ENCODE peak calls at places on chromosome 19, in six cellular contexts. L is psoas muscle, P is tibial nerve, U is upper lobe of right lung, C is cardiac muscle cell, Y is fibroblast of lung. N is an unnamed sample.

GRCh38 chr19:11169896-11170678 is 14.5 kb upstream of the SPC24 start:
- DNase-seq in L (peak; percentile 41), P (no peak), U (no peak), C (peak; percentile 84), Y (no peak), N (no peak)

GRCh38 chr19:11356676-11357550 is 1.7 kb downstream of the PLPPR2 start:
- DNase-seq in L (no peak), P (no peak), U (no peak), C (no peak), Y (no peak), N (no peak)

GRCh38 chr19:58399903-58400637 is 4.6 kb downstream of the RNF225 start:
- DNase-seq in L (no peak), P (no peak), U (no peak), C (no peak), Y (no peak), N (no peak)

GRCh38 chr19:51122112-51122981 is 2.4 kb upstream of the SIGLEC9 start:
- DNase-seq in L (no peak), P (no peak), U (no peak), C (peak; percentile 37), Y (no peak), N (no peak)

GRCh38 chr19:54188224-54188871 is 1.0 kb downstream of the MBOAT7 start:
- DNase-seq in L (no peak), P (no peak), U (peak; percentile 60), C (peak; percentile 50), Y (peak; percentile 84), N (no peak)

GRCh38 chr19:38850976-38851621 is 1.3 kb upstream of the HNRNPL start:
- DNase-seq in L (no peak), P (no peak), U (peak; percentile 76), C (no peak), Y (no peak), N (no peak)

GRCh38 chr19:41328818-41329220 is 18.8 kb downstream of the CCDC97 start:
- DNase-seq in L (no peak), P (no peak), U (no peak), C (no peak), Y (no peak), N (no peak)

GRCh38 chr19:42226886-42227285 is 6.8 kb downstream of the ZNF526 start:
- DNase-seq in L (no peak), P (no peak), U (no peak), C (no peak), Y (no peak), N (no peak)

GRCh38 chr19:37931941-37932655 is 25.1 kb downstream of the SIPA1L3 start:
- DNase-seq in L (peak; percentile 33), P (no peak), U (peak; percentile 94), C (peak; percentile 63), Y (peak; percentile 88), N (peak; percentile 47)

GRCh38 chr19:53903055-53903680 is 5.9 kb upstream of the CACNG7 start:
- DNase-seq in L (no peak), P (no peak), U (no peak), C (peak; percentile 56), Y (peak; percentile 27), N (no peak)

GRCh38 chr19:5131866-5132561 is 163.1 kb downstream of the KDM4B start:
- DNase-seq in L (no peak), P (no peak), U (no peak), C (no peak), Y (peak; percentile 19), N (no peak)

GRCh38 chr19:7815325-7815724 is 14.7 kb upstream of the EVI5L start:
- DNase-seq in L (no peak), P (no peak), U (no peak), C (no peak), Y (no peak), N (no peak)

GRCh38 chr19:7832009-7832408 is 2.0 kb downstream of the EVI5L start:
- DNase-seq in L (no peak), P (no peak), U (no peak), C (no peak), Y (no peak), N (no peak)

GRCh38 chr19:47210689-47211316 is 20.2 kb downstream of the BBC3 start:
- DNase-seq in L (peak; percentile 71), P (peak; percentile 99), U (peak; percentile 65), C (peak; percentile 87), Y (peak; percentile 64), N (peak; percentile 73)

GRCh38 chr19:3073159-3073563 is 10.9 kb upstream of the TLE5 start:
- DNase-seq in L (no peak), P (no peak), U (no peak), C (peak; percentile 87), Y (peak; percentile 51), N (no peak)

GRCh38 chr19:58252102-58252685 is 23.5 kb downstream of the ZNF544 start:
- DNase-seq in L (no peak), P (no peak), U (no peak), C (no peak), Y (peak; percentile 21), N (no peak)

GRCh38 chr19:40163541-40164129 is 27.6 kb upstream of the MAP3K10 start:
- DNase-seq in L (no peak), P (no peak), U (no peak), C (no peak), Y (no peak), N (peak; percentile 97)

GRCh38 chr19:48210005-48210404 is 39.5 kb downstream of the ZSWIM9 start:
- DNase-seq in L (no peak), P (no peak), U (no peak), C (no peak), Y (no peak), N (no peak)

GRCh38 chr19:48216933-48217332 is 38.8 kb downstream of the CARD8 start:
- DNase-seq in L (no peak), P (no peak), U (no peak), C (no peak), Y (no peak), N (no peak)

GRCh38 chr19:48218964-48219363 is 36.7 kb downstream of the CARD8 start:
- DNase-seq in L (no peak), P (no peak), U (no peak), C (peak; percentile 58), Y (no peak), N (no peak)

GRCh38 chr19:48213959-48214358 is 41.8 kb downstream of the CARD8 start:
- DNase-seq in L (no peak), P (no peak), U (no peak), C (no peak), Y (no peak), N (no peak)
- TF ChIP-seq CTCF in L (no peak), P (no peak), U (no peak), C (no peak), Y (no peak), N (no peak)

DNA sequence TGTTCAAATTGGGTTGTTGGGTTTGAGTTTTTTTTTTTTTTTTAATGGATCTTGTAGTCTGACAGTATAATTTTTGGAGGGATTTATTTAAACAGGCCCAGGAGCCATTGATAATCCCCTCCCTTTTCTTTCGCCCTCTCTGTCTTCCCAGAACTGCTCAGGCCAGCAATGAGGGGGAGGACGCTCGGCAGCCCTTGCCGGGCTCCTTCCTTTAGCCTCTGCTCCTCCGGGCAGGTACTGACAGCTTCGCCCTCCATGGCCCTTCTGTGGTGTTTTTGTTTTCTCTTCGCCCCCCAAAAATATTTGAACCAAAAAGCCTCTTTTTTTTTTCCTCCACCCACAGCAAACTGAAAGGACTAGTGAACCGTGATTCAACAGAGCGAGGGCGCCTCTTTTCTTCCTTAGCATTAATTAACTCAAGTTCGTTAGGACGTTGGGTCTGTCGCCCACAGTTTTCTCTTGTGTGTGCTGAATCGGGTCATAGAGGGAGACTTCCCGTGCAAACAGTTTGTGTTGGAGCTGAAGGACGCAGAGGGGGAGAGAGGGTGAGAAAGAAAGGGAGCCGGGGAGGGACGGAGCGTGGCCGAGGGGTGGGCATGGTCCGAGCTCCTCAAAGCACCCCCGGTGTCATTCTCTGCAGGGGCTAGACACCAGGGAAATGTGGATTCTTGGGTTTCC is 21.5 kb downstream of the NFIX start:
- DNase-seq in L (no peak), P (no peak), U (no peak), C (no peak), Y (no peak), N (no peak)
- H3K4me1 ChIP-seq in L (peaks cover 75% of the 10 kb centered on the region), P (no peaks in the 10 kb centered on the region), U (peaks cover 74% of the 10 kb centered on the region), C (no peaks in the 10 kb centered on the region), Y (peaks cover 37% of the 10 kb centered on the region), N (peaks cover 64% of the 10 kb centered on the region)

GRCh38 chr19:861756-862528 is 2.5 kb downstream of the CFD start:
- DNase-seq in L (no peak), P (no peak), U (peak; percentile 86), C (no peak), Y (no peak), N (no peak)
- TF ChIP-seq CTCF in L (no peak), P (no peak), U (peak; percentile 13), C (no peak), Y (no peak), N (peak; percentile 6)

DNA sequence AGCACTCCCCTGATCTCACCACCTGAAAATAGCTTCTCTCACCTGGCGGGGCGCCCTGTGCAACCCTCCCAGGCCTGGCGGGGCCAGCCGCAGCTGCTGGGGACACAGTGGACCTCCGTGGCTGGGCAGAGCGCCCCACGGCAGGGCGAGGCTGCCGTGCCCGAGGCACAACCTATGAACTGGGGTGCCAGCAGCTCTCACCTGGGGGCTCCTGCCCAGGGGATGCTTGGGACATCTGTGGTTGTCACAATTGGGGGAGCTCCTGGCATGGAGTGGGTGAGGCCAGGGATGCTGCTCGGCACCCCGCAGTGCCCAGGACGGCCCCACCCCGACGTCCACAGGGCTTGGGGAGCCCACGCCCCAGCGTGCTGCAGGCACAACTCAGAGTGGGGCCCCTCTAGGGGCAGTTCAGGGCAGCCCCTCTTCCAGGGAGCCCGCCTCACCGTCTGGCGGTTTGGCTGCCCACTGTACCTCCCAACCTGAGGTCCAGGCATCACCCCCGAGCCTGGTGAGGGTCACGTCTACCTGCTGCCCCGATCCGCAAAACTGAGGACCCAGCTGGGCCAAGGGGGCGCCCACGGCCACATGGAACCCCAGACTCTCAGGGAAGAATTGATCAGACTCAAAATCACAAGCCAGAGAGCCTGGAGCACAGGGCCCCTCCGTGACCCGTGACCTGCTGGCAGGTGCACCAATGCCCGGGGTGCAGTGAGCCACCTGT is 5.7 kb downstream of the TMEM259 start:
- DNase-seq in L (no peak), P (no peak), U (no peak), C (no peak), Y (no peak), N (no peak)
- H3K4me1 ChIP-seq in L (peaks cover 57% of the 10 kb centered on the region), P (no peaks in the 10 kb centered on the region), U (peaks cover 42% of the 10 kb centered on the region), C (peaks cover 35% of the 10 kb centered on the region), Y (peaks cover 22% of the 10 kb centered on the region), N (peaks cover 20% of the 10 kb centered on the region)

GRCh38 chr19:29702958-29703320 is 12.1 kb downstream of the C19orf12 start:
- DNase-seq in L (no peak), P (no peak), U (peak; percentile 15), C (no peak), Y (no peak), N (no peak)
- TF ChIP-seq CTCF in L (no peak), P (no peak), U (no peak), C (no peak), Y (no peak), N (no peak)

GRCh38 chr19:1555802-1556638 is 12.1 kb downstream of the MEX3D start:
- DNase-seq in L (no peak), P (no peak), U (no peak), C (no peak), Y (no peak), N (no peak)
- H3K4me1 ChIP-seq in L (no peaks in the 10 kb centered on the region), P (no peaks in the 10 kb centered on the region), U (no peaks in the 10 kb centered on the region), C (no peaks in the 10 kb centered on the region), Y (no peaks in the 10 kb centered on the region), N (no peaks in the 10 kb centered on the region)

DNA sequence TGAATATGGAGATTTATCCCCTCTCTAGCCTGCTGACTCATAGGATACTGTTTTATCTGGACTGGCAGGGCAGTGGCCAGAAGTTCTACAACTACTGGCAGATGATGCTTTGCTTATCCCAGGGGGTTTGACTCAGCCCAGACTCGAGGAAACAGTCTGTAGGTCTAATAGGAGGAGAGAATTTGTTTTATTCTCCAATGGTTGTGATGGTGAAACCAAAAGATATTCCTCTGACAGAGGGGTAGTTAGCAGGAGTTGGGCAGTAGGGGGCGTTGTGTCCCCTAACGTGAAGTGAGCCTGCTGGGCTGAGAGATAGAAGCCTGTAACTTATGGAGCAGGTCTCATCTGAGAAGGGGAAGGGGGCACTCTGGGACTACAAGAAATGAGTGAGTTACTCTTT is 74.9 kb downstream of the WTIP start:
- DNase-seq in L (no peak), P (peak; percentile 12), U (no peak), C (peak; percentile 50), Y (no peak), N (no peak)
- TF ChIP-seq CTCF in L (peak; percentile 27), P (no peak), U (peak; percentile 46), C (peak; percentile 52), Y (peak; percentile 26), N (peak; percentile 86)

N was measured in Panc1.